ENCODE peak calls at places on chromosome 1, in four cellular contexts. One of them, this sample, is unnamed.

GRCh38 chr1:55735110-55735509 is 519.9 kb upstream of the USP24 start:
- DNase-seq in IMR-90: no peak
- DNase-seq in mesendoderm: no peak
- DNase-seq in H1: no peak
- DNase-seq in this sample: no peak

GRCh38 chr1:85612704-85613361 is 32.3 kb downstream of the CCN1 start:
- DNase-seq in IMR-90: peak; percentile 94
- DNase-seq in mesendoderm: peak; percentile 89
- DNase-seq in H1: no peak
- DNase-seq in this sample: peak; percentile 92

GRCh38 chr1:1168451-1169411 is 4.9 kb upstream of the TTLL10 start:
- DNase-seq in IMR-90: no peak
- DNase-seq in mesendoderm: no peak
- DNase-seq in H1: no peak
- DNase-seq in this sample: no peak

GRCh38 chr1:216903389-216903754 is 180.1 kb upstream of the ESRRG start:
- DNase-seq in IMR-90: peak; percentile 87
- DNase-seq in mesendoderm: peak; percentile 85
- DNase-seq in H1: no peak
- DNase-seq in this sample: peak; percentile 70

GRCh38 chr1:41811978-41812852 is 106.5 kb downstream of the HIVEP3 start:
- DNase-seq in IMR-90: peak; percentile 92
- DNase-seq in mesendoderm: peak; percentile 84
- DNase-seq in H1: peak; percentile 50
- DNase-seq in this sample: peak; percentile 83

GRCh38 chr1:205261946-205262668 is 34.4 kb downstream of the TMCC2 start:
- DNase-seq in IMR-90: peak; percentile 83
- DNase-seq in mesendoderm: peak; percentile 52
- DNase-seq in H1: no peak
- DNase-seq in this sample: no peak

GRCh38 chr1:83761977-83762376 is 237.0 kb downstream of the TTLL7 start:
- DNase-seq in IMR-90: no peak
- DNase-seq in mesendoderm: no peak
- DNase-seq in H1: no peak
- DNase-seq in this sample: no peak

GRCh38 chr1:22418852-22419480 is 32.7 kb upstream of the ZBTB40 start:
- DNase-seq in IMR-90: peak; percentile 59
- DNase-seq in mesendoderm: peak; percentile 65
- DNase-seq in H1: no peak
- DNase-seq in this sample: peak; percentile 25

GRCh38 chr1:165624441-165624840 is 6.6 kb upstream of the MGST3 start:
- DNase-seq in IMR-90: no peak
- DNase-seq in mesendoderm: no peak
- DNase-seq in H1: no peak
- DNase-seq in this sample: no peak

GRCh38 chr1:183652547-183653467 is at the start of gene APOBEC4:
- DNase-seq in IMR-90: no peak
- DNase-seq in mesendoderm: peak; percentile 41
- DNase-seq in H1: no peak
- DNase-seq in this sample: no peak

GRCh38 chr1:11761988-11762406 is at the start of gene C1orf167:
- DNase-seq in IMR-90: no peak
- DNase-seq in mesendoderm: peak; percentile 52
- DNase-seq in H1: no peak
- DNase-seq in this sample: peak; percentile 44

DNA sequence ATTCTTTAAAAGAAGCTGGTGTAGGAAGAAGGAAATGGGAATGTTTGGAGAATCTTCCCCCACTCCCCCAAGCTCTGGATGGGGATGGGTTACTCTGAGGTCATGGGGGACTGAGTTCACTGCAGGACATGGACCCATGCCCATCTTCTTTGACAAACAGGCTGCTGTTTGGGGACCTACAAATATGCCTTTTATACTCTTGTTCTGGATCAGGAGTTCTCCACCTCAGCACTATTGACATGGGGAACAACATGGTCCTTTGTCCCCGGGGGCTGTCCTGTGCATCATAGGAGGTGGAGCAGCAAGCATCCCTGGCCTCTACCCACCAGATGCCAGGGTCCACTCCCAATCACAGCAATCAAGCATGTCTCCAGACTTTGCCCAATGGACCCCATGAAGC is 365.8 kb upstream of the C1orf174 start:
- DNase-seq in IMR-90: no peak
- DNase-seq in mesendoderm: no peak
- DNase-seq in H1: no peak
- DNase-seq in this sample: no peak
- H2BK120ac ChIP-seq in IMR-90: no peak overlapping the region
- H2BK120ac ChIP-seq in mesendoderm: no peak overlapping the region
- H2BK120ac ChIP-seq in H1: no peak overlapping the region
- H2BK120ac ChIP-seq in this sample: no peak overlapping the region

DNA sequence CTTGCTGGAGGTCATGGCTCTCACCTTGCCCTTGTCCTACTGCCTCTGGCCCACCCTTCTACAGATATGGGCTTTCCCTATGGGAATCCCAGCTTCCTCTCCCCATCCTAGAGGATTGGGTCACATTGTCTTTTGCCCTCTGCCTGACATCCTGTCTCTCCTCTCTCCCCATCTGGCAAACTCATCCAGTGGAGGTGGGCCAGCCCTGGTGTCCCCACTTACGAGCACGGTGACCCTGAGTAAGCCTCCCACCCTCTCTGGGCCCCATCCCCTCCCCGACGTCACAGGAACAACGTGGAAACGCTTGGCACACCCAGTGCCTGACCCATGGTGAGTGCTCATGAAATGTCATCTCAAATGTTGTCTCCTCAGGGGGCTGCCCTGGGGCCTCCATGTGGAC is 56.1 kb upstream of the ID3 start:
- DNase-seq in IMR-90: no peak
- DNase-seq in mesendoderm: no peak
- DNase-seq in H1: no peak
- DNase-seq in this sample: no peak
- H3K23ac ChIP-seq in IMR-90: no peak overlapping the region
- H3K23ac ChIP-seq in mesendoderm: no peak overlapping the region
- H3K23ac ChIP-seq in H1: no peak overlapping the region
- H3K23ac ChIP-seq in this sample: no peak overlapping the region

GRCh38 chr1:224113918-224114786 is at the start of gene FBXO28:
- DNase-seq in IMR-90: peak; percentile 95
- DNase-seq in mesendoderm: peak; percentile 98
- DNase-seq in H1: peak; percentile 81
- DNase-seq in this sample: peak; percentile 94
- H2BK120ac ChIP-seq in IMR-90: peak within 1 kb of the TSS; percentile 29
- H2BK120ac ChIP-seq in mesendoderm: peak within 1 kb of the TSS; percentile 64
- H2BK120ac ChIP-seq in H1: no peak within 1 kb of the TSS
- H2BK120ac ChIP-seq in this sample: peak within 1 kb of the TSS; percentile 86

GRCh38 chr1:26047278-26047874 is 1.5 kb upstream of the SLC30A2 start:
- DNase-seq in IMR-90: no peak
- DNase-seq in mesendoderm: no peak
- DNase-seq in H1: no peak
- DNase-seq in this sample: no peak

GRCh38 chr1:26045712-26046312 is at the start of gene SLC30A2:
- DNase-seq in IMR-90: no peak
- DNase-seq in mesendoderm: no peak
- DNase-seq in H1: no peak
- DNase-seq in this sample: peak; percentile 48

GRCh38 chr1:26044971-26045711 is 777 bp downstream of the SLC30A2 start:
- DNase-seq in IMR-90: no peak
- DNase-seq in mesendoderm: peak; percentile 13
- DNase-seq in H1: no peak
- DNase-seq in this sample: peak; percentile 57

GRCh38 chr1:26044414-26044813 is 1.5 kb downstream of the SLC30A2 start:
- DNase-seq in IMR-90: no peak
- DNase-seq in mesendoderm: no peak
- DNase-seq in H1: no peak
- DNase-seq in this sample: no peak

GRCh38 chr1:26046313-26047031 is 554 bp upstream of the SLC30A2 start:
- DNase-seq in IMR-90: no peak
- DNase-seq in mesendoderm: no peak
- DNase-seq in H1: no peak
- DNase-seq in this sample: no peak
- H3K23ac ChIP-seq in IMR-90: no peak overlapping the region
- H3K23ac ChIP-seq in mesendoderm: no peak overlapping the region
- H3K23ac ChIP-seq in H1: no peak overlapping the region
- H3K23ac ChIP-seq in this sample: no peak overlapping the region

GRCh38 chr1:15186846-15187151 is 33.3 kb downstream of the TMEM51 start:
- DNase-seq in IMR-90: no peak
- DNase-seq in mesendoderm: no peak
- DNase-seq in H1: no peak
- DNase-seq in this sample: no peak
- H2BK120ac ChIP-seq in IMR-90: peak overlapping the region; percentile 28
- H2BK120ac ChIP-seq in mesendoderm: no peak overlapping the region
- H2BK120ac ChIP-seq in H1: no peak overlapping the region
- H2BK120ac ChIP-seq in this sample: no peak overlapping the region

GRCh38 chr1:7427066-7427465 is 344.0 kb upstream of the VAMP3 start:
- DNase-seq in IMR-90: peak; percentile 39
- DNase-seq in mesendoderm: no peak
- DNase-seq in H1: no peak
- DNase-seq in this sample: no peak

GRCh38 chr1:7425229-7425628 is 345.9 kb upstream of the VAMP3 start:
- DNase-seq in IMR-90: no peak
- DNase-seq in mesendoderm: no peak
- DNase-seq in H1: no peak
- DNase-seq in this sample: no peak

GRCh38 chr1:7427901-7428300 is 343.2 kb upstream of the VAMP3 start:
- DNase-seq in IMR-90: no peak
- DNase-seq in mesendoderm: no peak
- DNase-seq in H1: no peak
- DNase-seq in this sample: no peak

GRCh38 chr1:7424352-7424890 is 346.7 kb upstream of the VAMP3 start:
- DNase-seq in IMR-90: peak; percentile 63
- DNase-seq in mesendoderm: no peak
- DNase-seq in H1: no peak
- DNase-seq in this sample: no peak

GRCh38 chr1:7425771-7426170 is 345.3 kb upstream of the VAMP3 start:
- DNase-seq in IMR-90: no peak
- DNase-seq in mesendoderm: no peak
- DNase-seq in H1: no peak
- DNase-seq in this sample: no peak
- H3K23ac ChIP-seq in IMR-90: no peak overlapping the region
- H3K23ac ChIP-seq in mesendoderm: no peak overlapping the region
- H3K23ac ChIP-seq in H1: no peak overlapping the region
- H3K23ac ChIP-seq in this sample: no peak overlapping the region

GRCh38 chr1:76250317-76250716 is 175.8 kb downstream of the ST6GALNAC3 start:
- DNase-seq in IMR-90: no peak
- DNase-seq in mesendoderm: peak; percentile 63
- DNase-seq in H1: no peak
- DNase-seq in this sample: no peak

GRCh38 chr1:76247261-76247852 is 172.8 kb downstream of the ST6GALNAC3 start:
- DNase-seq in IMR-90: no peak
- DNase-seq in mesendoderm: peak; percentile 69
- DNase-seq in H1: no peak
- DNase-seq in this sample: no peak
- H2BK120ac ChIP-seq in IMR-90: no peak overlapping the region
- H2BK120ac ChIP-seq in mesendoderm: peak overlapping the region; percentile 23
- H2BK120ac ChIP-seq in H1: peak overlapping the region; percentile 43
- H2BK120ac ChIP-seq in this sample: no peak overlapping the region

DNA sequence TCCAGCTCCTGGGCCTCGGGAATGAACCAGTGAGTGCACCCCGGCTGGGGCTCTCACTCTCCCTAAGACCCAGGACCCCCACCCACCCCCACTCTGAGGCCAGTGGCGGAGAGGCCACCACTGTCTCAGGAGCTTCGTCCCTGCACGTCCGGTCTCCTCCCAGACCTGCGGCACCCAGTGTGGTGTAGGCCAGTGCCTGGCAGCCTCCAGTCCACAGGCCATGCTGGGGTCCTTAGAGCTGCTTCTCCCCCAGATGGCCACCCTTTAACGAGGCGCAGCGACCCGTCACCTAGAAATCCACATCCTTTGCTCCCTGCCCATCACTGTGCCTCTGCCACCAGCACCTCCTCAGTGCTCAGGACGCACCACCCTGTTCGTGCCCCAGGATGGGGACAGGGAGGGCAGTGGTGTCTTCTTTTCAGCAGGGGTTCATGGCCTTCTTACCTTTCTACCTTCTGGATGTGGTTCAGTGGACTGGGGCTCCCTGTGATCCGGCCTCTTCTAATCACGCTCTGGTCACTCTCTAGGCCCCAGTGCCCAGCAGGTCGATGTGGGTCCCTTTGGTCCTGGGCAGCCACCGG is 131.9 kb upstream of the ARHGEF16 start:
- DNase-seq in IMR-90: no peak
- DNase-seq in mesendoderm: no peak
- DNase-seq in H1: no peak
- DNase-seq in this sample: no peak
- H3K23ac ChIP-seq in IMR-90: no peak overlapping the region
- H3K23ac ChIP-seq in mesendoderm: no peak overlapping the region
- H3K23ac ChIP-seq in H1: no peak overlapping the region
- H3K23ac ChIP-seq in this sample: no peak overlapping the region

GRCh38 chr1:173476664-173477285 is 360 bp upstream of the PRDX6 start:
- DNase-seq in IMR-90: peak; percentile 78
- DNase-seq in mesendoderm: peak; percentile 98
- DNase-seq in H1: peak; percentile 88
- DNase-seq in this sample: peak; percentile 96
- H2BK120ac ChIP-seq in IMR-90: peak overlapping the region; percentile 86
- H2BK120ac ChIP-seq in mesendoderm: no peak overlapping the region
- H2BK120ac ChIP-seq in H1: no peak overlapping the region
- H2BK120ac ChIP-seq in this sample: peak overlapping the region; percentile 69

GRCh38 chr1:206471415-206471801 is 1.1 kb downstream of the IKBKE start:
- DNase-seq in IMR-90: no peak
- DNase-seq in mesendoderm: peak; percentile 23
- DNase-seq in H1: no peak
- DNase-seq in this sample: no peak

GRCh38 chr1:206469411-206469932 is 804 bp upstream of the IKBKE start:
- DNase-seq in IMR-90: no peak
- DNase-seq in mesendoderm: peak; percentile 46
- DNase-seq in H1: no peak
- DNase-seq in this sample: peak; percentile 62

GRCh38 chr1:206471993-206472392 is 1.7 kb downstream of the IKBKE start:
- DNase-seq in IMR-90: no peak
- DNase-seq in mesendoderm: no peak
- DNase-seq in H1: no peak
- DNase-seq in this sample: no peak

GRCh38 chr1:206469933-206470691 is at the start of gene IKBKE:
- DNase-seq in IMR-90: peak; percentile 73
- DNase-seq in mesendoderm: peak; percentile 89
- DNase-seq in H1: no peak
- DNase-seq in this sample: peak; percentile 41

DNA sequence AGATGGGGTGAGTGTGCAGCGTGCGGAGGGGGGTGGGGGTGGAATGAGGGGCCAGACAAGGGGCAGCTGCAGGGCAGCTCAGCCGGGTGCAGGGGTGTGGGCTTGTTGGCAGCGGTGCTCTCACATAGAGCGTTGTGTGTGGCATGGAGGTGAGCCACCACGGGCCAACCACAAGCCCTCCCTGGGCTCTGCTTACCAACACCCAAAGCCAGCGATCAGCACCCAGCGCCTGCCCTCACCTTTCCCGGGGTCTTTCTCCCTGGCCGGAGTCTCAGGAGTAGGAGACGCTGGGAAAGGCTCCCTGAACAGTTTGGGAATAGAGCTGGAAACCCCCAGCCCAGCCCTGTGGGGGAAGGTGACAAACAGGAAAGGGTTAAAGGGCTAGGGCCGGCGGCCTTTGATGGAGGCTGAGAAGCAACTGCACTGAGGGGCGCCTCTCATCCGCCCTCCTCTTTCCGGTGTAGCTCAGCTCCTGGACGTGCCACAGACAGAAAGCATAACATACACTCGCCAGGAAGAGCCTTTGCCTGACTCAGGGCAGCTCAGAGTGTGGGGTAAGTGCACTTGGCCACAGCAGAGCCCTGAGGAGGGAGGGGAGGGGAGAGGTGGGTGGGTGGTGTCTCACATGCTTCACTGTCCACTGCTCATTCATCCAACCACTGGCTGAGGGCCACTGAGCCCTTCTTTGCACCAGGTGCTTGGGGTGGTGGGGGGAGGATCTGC is 577 bp downstream of the IKBKE start:
- DNase-seq in IMR-90: peak; percentile 90
- DNase-seq in mesendoderm: peak; percentile 73
- DNase-seq in H1: no peak
- DNase-seq in this sample: no peak
- H3K23ac ChIP-seq in IMR-90: peak overlapping the region; percentile 47
- H3K23ac ChIP-seq in mesendoderm: no peak overlapping the region
- H3K23ac ChIP-seq in H1: no peak overlapping the region
- H3K23ac ChIP-seq in this sample: no peak overlapping the region

This sample was measured in trophoblast cell.